ENCODE peak calls at places on chromosomes 5 and 9, in six cellular contexts. G is naive thymus-derived CD4-positive, alpha-beta T cell; Y is bronchial epithelial cell; T is neuronal stem cell; D is pancreas; M is endodermal cell. L is an unnamed sample.

GRCh38 chr9:132236662-132237311 is 74.9 kb downstream of the NTNG2 start:
- DNase-seq in T (no peak), G (no peak), M (peak; percentile 41), D (no peak), Y (no peak), L (no peak)

GRCh38 chr5:150058480-150059126 is 27.8 kb downstream of the CSF1R start:
- DNase-seq in M (no peak), G (no peak), Y (peak; percentile 74), T (no peak), D (no peak), L (no peak)

GRCh38 chr5:67986761-67987160 is 228.8 kb upstream of the PIK3R1 start:
- DNase-seq in G (no peak), Y (no peak), T (no peak), D (no peak), M (no peak), L (no peak)

GRCh38 chr9:928363-929042 is 48.0 kb upstream of the DMRT3 start:
- DNase-seq in Y (peak; percentile 21), G (no peak), T (no peak), M (peak; percentile 83), D (no peak), L (no peak)

GRCh38 chr5:23466401-23466886 is 41.0 kb upstream of the PRDM9 start:
- DNase-seq in T (no peak), D (no peak), M (no peak), Y (peak; percentile 96), G (no peak), L (no peak)

GRCh38 chr9:121107881-121108280 is 33.1 kb downstream of the CNTRL start:
- DNase-seq in Y (no peak), D (no peak), M (no peak), G (no peak), T (no peak), L (no peak)

GRCh38 chr5:116574682-116575634 is at the start of gene SEMA6A:
- DNase-seq in D (peak; percentile 92), G (no peak), M (peak; percentile 99), T (peak; percentile 97), Y (peak; percentile 84), L (no peak)

GRCh38 chr9:892123-892522 is 50.6 kb downstream of the DMRT1 start:
- DNase-seq in G (no peak), M (peak; percentile 62), D (no peak), T (no peak), Y (no peak), L (no peak)

GRCh38 chr9:121075251-121076036 is 689 bp downstream of the CNTRL start:
- DNase-seq in T (no peak), G (no peak), D (no peak), Y (peak; percentile 38), M (no peak), L (no peak)

GRCh38 chr9:121568541-121569265 is 69.1 kb upstream of the GGTA1 start:
- DNase-seq in T (no peak), G (no peak), Y (no peak), D (no peak), M (no peak), L (no peak)

GRCh38 chr5:10689391-10690081 is 71.5 kb downstream of the DAP start:
- DNase-seq in M (peak; percentile 92), D (no peak), Y (no peak), G (no peak), T (peak; percentile 33), L (no peak)

GRCh38 chr9:108386859-108387384 is 468.9 kb downstream of the ACTL7B start:
- DNase-seq in G (no peak), T (no peak), Y (peak; percentile 13), M (no peak), D (no peak), L (no peak)

GRCh38 chr5:34626036-34626435 is 30.1 kb upstream of the RAI14 start:
- DNase-seq in Y (peak; percentile 86), G (no peak), T (no peak), M (peak; percentile 18), D (no peak), L (no peak)

GRCh38 chr5:20536813-20537212 is 548.8 kb upstream of the CDH18 start:
- DNase-seq in D (no peak), Y (no peak), T (no peak), M (no peak), G (no peak), L (no peak)

GRCh38 chr5:141508808-141509611 is 20.1 kb downstream of the PCDHGC5 start:
- DNase-seq in M (peak; percentile 89), T (peak; percentile 93), G (no peak), Y (peak; percentile 93), D (no peak), L (no peak)

GRCh38 chr5:31937703-31938102 is 236.4 kb downstream of the GOLPH3 start:
- DNase-seq in T (no peak), G (no peak), Y (no peak), D (no peak), M (no peak), L (no peak)

GRCh38 chr5:31939151-31939550 is 235.0 kb downstream of the GOLPH3 start:
- DNase-seq in T (no peak), G (no peak), Y (peak; percentile 63), M (no peak), D (no peak), L (no peak)

GRCh38 chr5:31936699-31937098 is 237.4 kb downstream of the GOLPH3 start:
- DNase-seq in Y (no peak), D (no peak), M (no peak), T (no peak), G (no peak), L (no peak)

GRCh38 chr5:31935702-31936347 is 238.3 kb downstream of the GOLPH3 start:
- DNase-seq in Y (peak; percentile 61), M (no peak), G (no peak), D (no peak), T (no peak), L (no peak)

GRCh38 chr5:31937226-31937625 is 236.9 kb downstream of the GOLPH3 start:
- DNase-seq in D (no peak), G (no peak), Y (no peak), M (no peak), T (no peak), L (no peak)
- H3K4me3 ChIP-seq in D (no peak overlapping the region), G (no peak overlapping the region), Y (no peak overlapping the region), M (no peak overlapping the region), T (no peak overlapping the region), L (no peak overlapping the region)

DNA sequence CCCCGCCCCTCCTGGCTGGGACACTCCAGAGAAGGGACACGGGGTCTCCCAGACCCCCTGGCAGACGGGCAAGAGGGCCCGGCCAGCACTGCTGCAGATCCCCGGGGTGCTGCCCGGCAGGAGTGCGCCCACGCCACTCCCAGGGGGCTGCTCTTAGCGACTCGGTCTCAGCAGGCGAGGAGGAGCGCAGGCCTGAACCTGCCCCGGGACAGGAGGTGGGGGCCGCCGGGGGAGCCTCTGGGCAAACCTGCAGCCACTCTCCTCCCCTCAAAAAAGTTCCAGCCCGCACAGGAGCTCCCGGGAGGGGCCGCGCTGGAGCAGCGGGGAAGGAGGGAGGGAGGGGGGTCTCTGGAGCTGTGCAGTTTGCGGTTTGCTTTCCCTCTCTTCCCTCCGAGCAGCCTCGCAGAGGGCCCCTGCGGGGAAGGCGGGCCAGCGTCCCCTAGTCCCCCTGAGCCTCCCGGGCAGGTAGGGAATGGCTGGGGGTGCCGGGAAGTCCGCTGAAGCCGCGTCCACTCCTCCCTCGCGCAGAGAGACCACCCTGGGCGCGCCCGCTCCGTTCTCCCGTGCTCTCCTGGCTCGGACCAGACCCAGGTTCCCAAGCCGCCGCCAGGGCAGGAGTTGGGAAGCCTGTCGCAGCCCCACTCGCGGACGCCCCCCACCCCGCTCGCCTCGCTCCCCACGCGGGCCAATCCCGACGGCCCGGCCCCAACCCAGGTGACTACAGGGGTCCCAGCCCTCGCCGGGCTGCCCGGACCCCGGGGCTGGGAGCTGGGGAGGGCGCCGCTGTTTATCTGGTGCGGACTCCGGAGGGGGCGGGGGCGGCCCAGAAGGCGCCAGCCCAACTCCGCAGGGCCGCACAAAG is 44.2 kb downstream of the NACC2 start:
- DNase-seq in T (peak; percentile 40), D (no peak), Y (peak; percentile 47), M (peak; percentile 73), G (no peak), L (no peak)
- H3K4me3 ChIP-seq in T (peak overlapping the region; percentile 57), D (peak overlapping the region; percentile 42), Y (peak overlapping the region; percentile 38), M (peak overlapping the region; percentile 73), G (no peak overlapping the region), L (peak overlapping the region; percentile 52)

DNA sequence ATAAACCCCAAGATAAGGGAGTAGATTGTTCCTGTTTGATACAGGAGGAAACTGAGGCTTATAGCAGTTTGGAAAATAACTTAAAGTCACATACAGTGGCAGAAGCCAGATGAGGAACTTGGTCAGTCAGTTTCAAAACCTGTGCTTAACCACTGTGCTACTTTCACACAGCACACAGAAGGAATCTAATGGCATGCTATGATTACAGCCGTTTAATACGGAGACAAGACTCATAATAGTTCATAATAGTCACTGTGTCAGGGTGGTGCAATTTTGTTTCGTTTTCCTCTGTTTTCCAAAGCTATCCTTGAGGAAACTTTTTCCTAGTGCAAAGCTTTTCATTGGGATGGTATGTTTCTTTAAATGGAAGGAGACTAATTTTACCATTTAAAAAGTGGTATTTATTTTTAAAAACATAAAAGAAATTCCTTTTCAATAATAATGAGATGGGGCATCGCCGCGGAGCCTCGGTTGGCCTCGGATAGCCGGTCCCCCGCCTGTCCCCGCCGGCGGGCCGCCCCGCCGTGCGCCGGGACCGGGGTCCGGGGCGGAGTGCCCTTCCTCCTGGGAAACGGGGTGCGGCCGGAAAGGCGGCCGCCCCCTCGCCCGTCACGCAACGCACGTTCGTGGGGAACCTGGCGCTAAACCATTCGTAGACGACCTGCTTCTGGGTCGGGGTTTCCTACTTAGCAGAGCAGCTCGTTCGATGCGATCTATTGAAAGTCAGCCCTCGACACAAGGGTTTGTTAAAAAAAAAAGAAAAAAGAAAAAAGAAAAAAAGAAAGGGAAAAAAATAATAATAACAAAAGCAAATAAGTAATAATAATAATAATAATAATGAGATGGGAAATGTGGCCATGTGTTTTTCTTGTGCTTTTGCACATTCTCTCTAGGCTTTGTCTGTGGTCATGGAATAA is 112.6 kb downstream of the GCNT1 start:
- DNase-seq in D (no peak), T (no peak), G (no peak), Y (peak; percentile 22), M (no peak), L (no peak)
- H3K4me3 ChIP-seq in D (peak overlapping the region; percentile 26), T (no peak overlapping the region), G (peak overlapping the region; percentile 30), Y (peak overlapping the region; percentile 34), M (no peak overlapping the region), L (peak overlapping the region; percentile 48)

DNA sequence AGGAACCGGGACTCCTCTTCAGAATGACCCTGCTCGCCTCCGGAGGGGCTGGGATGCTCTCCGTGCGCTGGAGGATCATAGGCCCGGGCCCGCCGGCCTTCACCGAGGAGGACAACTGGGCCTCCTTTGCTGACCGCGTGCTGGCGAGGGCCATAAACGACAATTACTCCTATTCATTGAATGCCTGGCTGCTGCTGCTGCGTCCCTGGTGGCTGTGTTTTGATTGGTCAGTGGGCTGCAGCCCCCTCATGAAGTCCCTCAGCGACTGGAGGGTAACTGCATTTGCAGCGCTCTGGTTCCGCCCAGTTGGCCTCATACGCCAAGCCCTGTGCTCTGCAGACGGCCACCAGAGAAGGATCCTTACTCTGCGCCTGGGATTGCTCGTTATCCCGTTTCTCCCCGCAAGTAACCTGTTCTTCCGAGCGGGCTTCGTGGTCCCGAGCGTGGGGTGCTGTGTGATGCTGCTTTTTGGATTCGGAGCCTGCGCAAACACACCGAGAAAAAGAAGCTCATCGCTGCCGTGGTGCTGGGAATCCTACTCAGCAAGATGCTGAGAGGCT is 16.6 kb downstream of the OR2V1 start:
- DNase-seq in G (no peak), M (peak; percentile 56), Y (no peak), T (no peak), D (no peak), L (no peak)
- H3K4me3 ChIP-seq in G (no peak overlapping the region), M (no peak overlapping the region), Y (no peak overlapping the region), T (no peak overlapping the region), D (no peak overlapping the region), L (no peak overlapping the region)